ENCODE peak calls at places on chromosomes 5 and 9, in five cellular contexts. R is ovary, P is tibial nerve, A is hepatocyte, Z is aorta. K is an unnamed sample.

GRCh38 chr5:58459276-58459859 is 518 bp downstream of the PLK2 start:
- DNase-seq in R (peak), Z (no peak), P (peak), A (peak), K (peak)

GRCh38 chr5:87007737-87008136 is 259.9 kb upstream of the RASA1 start:
- DNase-seq in P (no peak), Z (no peak), R (no peak), A (no peak), K (no peak)

GRCh38 chr9:21684831-21685362 is 117.5 kb upstream of the MTAP start:
- DNase-seq in A (peak), Z (no peak), P (no peak), R (no peak), K (peak)

GRCh38 chr5:107980923-107981748 is 310.4 kb upstream of the EFNA5 start:
- DNase-seq in Z (no peak), P (no peak), A (no peak), R (no peak), K (no peak)

GRCh38 chr9:127877566-127877998 is at the start of gene AK1:
- DNase-seq in Z (peak), P (peak), A (peak), R (peak), K (peak)

GRCh38 chr9:81032030-81032572 is 657.2 kb downstream of the TLE1 start:
- DNase-seq in A (peak), Z (peak), R (no peak), P (no peak), K (peak)

GRCh38 chr9:134968011-134968822 is 50.5 kb upstream of the FCN1 start:
- DNase-seq in A (no peak), R (no peak), P (no peak), Z (peak), K (peak)

GRCh38 chr9:136403538-136403914 is 3.6 kb upstream of the SNAPC4 start:
- DNase-seq in R (no peak), Z (no peak), A (no peak), P (no peak), K (no peak)

GRCh38 chr9:118570076-118570475 is 799.2 kb downstream of the BRINP1 start:
- DNase-seq in P (no peak), R (no peak), A (no peak), Z (no peak), K (peak)

GRCh38 chr9:1083325-1083913 is 33.3 kb downstream of the DMRT2 start:
- DNase-seq in R (no peak), A (no peak), Z (no peak), P (peak), K (no peak)

GRCh38 chr5:111887706-111888105 is 130.7 kb upstream of the NREP start:
- DNase-seq in P (no peak), A (no peak), Z (no peak), R (no peak), K (peak)

GRCh38 chr9:114382951-114383865 is 4.6 kb downstream of the AKNA start:
- DNase-seq in A (no peak), R (no peak), Z (no peak), P (no peak), K (peak)

GRCh38 chr5:8686707-8687106 is 817.8 kb downstream of the MTRR start:
- DNase-seq in R (no peak), A (no peak), P (no peak), Z (no peak), K (peak)

GRCh38 chr5:81579525-81579924 is 171.4 kb downstream of the SSBP2 start:
- DNase-seq in Z (no peak), R (no peak), A (peak), P (no peak), K (peak)

GRCh38 chr9:95024097-95024671 is 293.3 kb downstream of the FANCC start:
- DNase-seq in P (no peak), A (no peak), R (no peak), Z (peak), K (peak)

GRCh38 chr9:107210775-107211174 is 72.3 kb upstream of the RAD23B start:
- DNase-seq in A (no peak), Z (no peak), P (no peak), R (no peak), K (no peak)

GRCh38 chr5:106154280-106154716 is 1516.4 kb downstream of the EFNA5 start:
- DNase-seq in P (no peak), Z (no peak), A (no peak), R (no peak), K (no peak)

GRCh38 chr5:179321206-179321987 is 23.9 kb downstream of the ADAMTS2 start:
- DNase-seq in R (no peak), P (no peak), A (no peak), Z (peak), K (no peak)

GRCh38 chr9:123360161-123361085 is 4.4 kb downstream of the CRB2 start:
- DNase-seq in R (no peak), P (no peak), Z (no peak), A (peak), K (no peak)

GRCh38 chr5:58923355-58923754 is 340.5 kb downstream of the RAB3C start:
- DNase-seq in R (no peak), Z (no peak), A (no peak), P (no peak), K (no peak)

GRCh38 chr5:151684690-151685361 is 1.9 kb downstream of the SPARC start:
- DNase-seq in P (peak), Z (peak), R (peak), A (peak), K (peak)

GRCh38 chr9:137682431-137682991 is 63.7 kb downstream of the EHMT1 start:
- DNase-seq in A (no peak), P (no peak), R (no peak), Z (no peak), K (no peak)

GRCh38 chr9:112819635-112820496 is 69.3 kb downstream of the SNX30 start:
- DNase-seq in P (peak), A (peak), Z (peak), R (peak), K (peak)

GRCh38 chr9:128846680-128847030 is 17.1 kb upstream of the SPOUT1 start:
- DNase-seq in P (no peak), Z (no peak), R (no peak), A (no peak), K (no peak)

GRCh38 chr5:122715095-122715494 is 59.8 kb upstream of the SNX2 start:
- DNase-seq in Z (no peak), R (no peak), A (no peak), P (no peak), K (peak)

GRCh38 chr5:138336952-138337684 is 948 bp upstream of the FAM53C start:
- DNase-seq in Z (peak), A (peak), R (peak), P (peak), K (peak)

GRCh38 chr5:173281910-173282309 is 46.3 kb downstream of the STC2 start:
- DNase-seq in R (no peak), A (peak), Z (no peak), P (no peak), K (peak)

GRCh38 chr9:27426717-27427645 is 97.1 kb upstream of the IFNK start:
- DNase-seq in Z (no peak), P (no peak), R (no peak), A (no peak), K (peak)

GRCh38 chr9:134738869-134739659 is 97.5 kb downstream of the COL5A1 start:
- DNase-seq in Z (peak), R (peak), P (peak), A (peak), K (peak)

GRCh38 chr9:76651114-76651697 is 113.0 kb upstream of the PCA3 start:
- DNase-seq in Z (no peak), R (no peak), P (no peak), A (no peak), K (no peak)

GRCh38 chr5:28808967-28809810 is 1770.8 kb upstream of the CDH9 start:
- DNase-seq in Z (no peak), R (no peak), P (no peak), A (no peak), K (no peak)

GRCh38 chr9:137449081-137449844 is 8.1 kb upstream of the ENTPD8 start:
- DNase-seq in P (no peak), R (no peak), A (no peak), Z (peak), K (no peak)

GRCh38 chr9:70003786-70004185 is 39.9 kb upstream of the MAMDC2 start:
- DNase-seq in A (no peak), R (no peak), P (no peak), Z (no peak), K (peak)

GRCh38 chr9:94952553-94953373 is 226.3 kb downstream of the AOPEP start:
- DNase-seq in P (peak), A (no peak), R (peak), Z (peak), K (peak)

GRCh38 chr5:16179511-16179935 is at the start of gene MARCHF11:
- DNase-seq in R (no peak), Z (no peak), A (peak), P (no peak), K (no peak)

GRCh38 chr9:93667006-93667405 is 90.6 kb downstream of the PHF2 start:
- DNase-seq in A (no peak), R (no peak), Z (peak), P (no peak), K (no peak)

GRCh38 chr9:1050125-1050895 is at the start of gene DMRT2:
- DNase-seq in P (peak), R (peak), Z (peak), A (no peak), K (peak)

GRCh38 chr5:61311836-61312808 is 19.9 kb upstream of the ZSWIM6 start:
- DNase-seq in P (no peak), A (no peak), Z (no peak), R (no peak), K (peak)

GRCh38 chr5:65382582-65382981 is 99.1 kb downstream of the ADAMTS6 start:
- DNase-seq in Z (no peak), P (no peak), R (no peak), A (no peak), K (no peak)

GRCh38 chr9:137055385-137056364 is 1.8 kb upstream of the ENTPD2 start:
- DNase-seq in R (peak), A (peak), P (peak), Z (peak), K (peak)

DNA sequence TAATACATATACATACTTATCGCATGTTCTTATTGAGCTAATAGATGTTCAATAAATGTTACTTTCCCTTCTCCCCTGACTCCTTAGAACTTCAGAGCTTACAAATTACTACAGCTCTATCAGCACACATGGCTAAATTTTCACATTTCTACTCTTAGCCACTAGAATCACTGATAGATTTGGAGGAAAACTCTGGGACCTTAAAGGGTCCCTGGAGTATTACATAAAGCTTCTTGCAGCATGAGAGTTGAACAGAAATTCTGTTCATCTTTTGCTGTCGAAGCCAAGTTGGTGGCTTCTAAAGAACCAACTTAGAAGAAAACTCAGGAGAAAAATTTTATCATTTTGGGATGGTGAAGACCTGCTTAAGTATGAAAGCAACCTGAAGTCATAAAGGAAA is 15.5 kb downstream of the B4GALT1 start:
- DNase-seq in Z (no peak), P (no peak), R (no peak), A (no peak), K (no peak)
- H3K4me3 ChIP-seq in Z (no peak), P (no peak), R (no peak), A (no peak), K (no peak)

GRCh38 chr9:126624912-126625311 is 11.2 kb downstream of the LMX1B start:
- DNase-seq in Z (no peak), A (no peak), R (no peak), P (no peak), K (no peak)

GRCh38 chr9:126624453-126624872 is 10.7 kb downstream of the LMX1B start:
- DNase-seq in A (no peak), Z (no peak), P (no peak), R (no peak), K (no peak)

GRCh38 chr9:126623667-126624452 is 10.1 kb downstream of the LMX1B start:
- DNase-seq in Z (no peak), P (no peak), R (no peak), A (no peak), K (no peak)

GRCh38 chr9:126626117-126627022 is 12.6 kb downstream of the LMX1B start:
- DNase-seq in Z (no peak), R (no peak), P (no peak), A (no peak), K (no peak)

GRCh38 chr9:126625329-126626116 is 11.8 kb downstream of the LMX1B start:
- DNase-seq in A (no peak), Z (no peak), P (no peak), R (no peak), K (no peak)
- H3K4me3 ChIP-seq in A (no peak), Z (no peak), P (peak), R (peak), K (no peak)

DNA sequence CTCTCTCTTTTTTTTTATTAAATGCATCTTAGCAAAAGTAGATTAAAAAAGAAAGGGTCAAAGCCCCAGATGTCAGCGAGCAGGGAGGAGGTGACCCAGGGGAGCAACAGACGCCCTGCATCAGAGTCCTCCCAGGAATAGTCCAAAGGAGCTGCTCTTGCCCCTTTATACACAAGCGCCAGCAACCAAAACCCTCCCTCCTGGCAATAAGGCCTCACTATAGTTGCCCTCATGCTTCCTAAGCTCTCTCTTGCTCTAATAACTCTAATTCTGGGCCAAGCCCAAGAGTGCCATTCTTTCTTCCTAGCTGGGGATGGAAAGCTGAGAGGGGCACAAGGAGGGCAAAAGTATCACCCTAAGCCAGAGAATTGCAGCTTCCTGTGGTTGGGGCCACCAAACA is 26.3 kb downstream of the PCDHGC5 start:
- DNase-seq in Z (no peak), A (no peak), R (no peak), P (no peak), K (no peak)
- H3K4me3 ChIP-seq in Z (no peak), A (no peak), R (no peak), P (no peak), K (no peak)

GRCh38 chr5:181234116-181234454 is 9.6 kb downstream of the RACK1 start:
- DNase-seq in P (no peak), R (no peak), Z (no peak), A (no peak), K (no peak)
- H3K4me3 ChIP-seq in P (no peak), R (no peak), Z (no peak), A (no peak), K (no peak)

GRCh38 chr5:140710899-140711552 is 10.8 kb downstream of the ZMAT2 start:
- DNase-seq in P (peak), A (peak), R (peak), Z (peak), K (peak)

GRCh38 chr5:140713562-140714094 is 13.4 kb downstream of the ZMAT2 start:
- DNase-seq in Z (no peak), P (no peak), R (no peak), A (no peak), K (no peak)

GRCh38 chr5:140707812-140708211 is 7.6 kb downstream of the ZMAT2 start:
- DNase-seq in Z (no peak), A (no peak), P (no peak), R (no peak), K (no peak)

DNA sequence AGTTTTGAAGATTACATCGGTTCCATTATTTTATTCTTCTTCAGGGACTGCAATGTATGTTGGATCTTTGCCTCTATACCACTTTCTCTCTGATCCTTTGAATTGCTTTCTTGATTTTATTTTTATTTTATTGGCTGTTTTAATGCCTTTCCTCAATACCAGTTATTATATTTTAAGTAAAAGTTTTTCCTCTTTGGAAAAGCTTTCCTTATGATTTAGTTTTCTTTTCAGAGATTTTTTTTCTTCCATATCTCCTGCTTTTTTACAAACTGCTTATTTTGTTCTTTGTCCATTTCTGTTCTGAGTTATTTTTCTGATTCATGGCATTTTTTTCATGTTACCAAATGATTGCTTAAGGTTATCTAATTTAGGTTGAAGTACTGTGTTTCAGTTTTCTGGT is 11.5 kb downstream of the ZMAT2 start:
- DNase-seq in A (no peak), Z (no peak), R (no peak), P (no peak), K (no peak)
- H3K4me3 ChIP-seq in A (no peak), Z (no peak), R (peak), P (peak), K (no peak)

GRCh38 chr5:176594554-176594953 is 15.4 kb downstream of the GPRIN1 start:
- DNase-seq in A (no peak), Z (no peak), P (no peak), R (no peak), K (no peak)

GRCh38 chr5:176596069-176596656 is 13.8 kb downstream of the GPRIN1 start:
- DNase-seq in P (no peak), Z (no peak), R (no peak), A (no peak), K (no peak)

GRCh38 chr5:176596689-176597416 is 13.1 kb downstream of the GPRIN1 start:
- DNase-seq in A (peak), R (peak), Z (no peak), P (no peak), K (peak)

GRCh38 chr5:176595386-176595943 is 14.5 kb downstream of the GPRIN1 start:
- DNase-seq in R (no peak), P (no peak), A (no peak), Z (no peak), K (no peak)

GRCh38 chr5:176597417-176598389 is 12.3 kb downstream of the GPRIN1 start:
- DNase-seq in Z (no peak), R (no peak), A (no peak), P (no peak), K (no peak)
- H3K4me3 ChIP-seq in Z (no peak), R (no peak), A (no peak), P (no peak), K (no peak)

DNA sequence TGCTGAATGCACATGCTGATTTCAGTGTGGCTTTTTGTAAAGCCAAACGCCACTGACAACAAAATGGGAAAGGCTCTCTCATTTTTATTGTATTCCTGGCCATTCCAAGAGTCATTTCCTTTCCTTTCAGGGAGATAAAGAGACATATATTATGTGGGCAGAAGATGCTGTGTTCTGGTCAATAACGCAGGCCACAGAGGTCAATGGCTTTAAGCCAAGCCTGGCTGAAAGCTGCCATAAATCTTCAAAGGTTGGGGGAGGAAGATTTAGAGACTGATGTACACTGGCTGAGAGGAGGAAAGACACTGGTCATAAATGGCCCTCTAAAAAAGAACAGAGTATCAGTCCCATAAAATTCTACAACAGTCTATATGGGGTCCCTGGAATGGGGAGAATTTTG is 152.0 kb upstream of the SLC24A2 start:
- DNase-seq in R (no peak), Z (no peak), P (no peak), A (no peak), K (no peak)
- H3K4me3 ChIP-seq in R (no peak), Z (no peak), P (no peak), A (no peak), K (no peak)

GRCh38 chr5:51398875-51399635 is 15.8 kb downstream of the ISL1 start:
- DNase-seq in Z (no peak), R (no peak), A (no peak), P (no peak), K (no peak)
- H3K4me3 ChIP-seq in Z (no peak), R (no peak), A (peak), P (no peak), K (no peak)